ENCODE peak calls at places on chromosomes 4 and X, in four cellular contexts. X is GM12878, Y is H1, J is HepG2. M is an unnamed sample.

GRCh38 chr4:26000274-26000950 is 86.4 kb downstream of the SMIM20 start:
- DNase-seq in X (no peak), Y (no peak), J (no peak), M (peak)

GRCh38 chr4:48664938-48665337 is 115.1 kb downstream of the FRYL start:
- DNase-seq in X (no peak), Y (no peak), J (no peak), M (no peak)

GRCh38 chr4:164212134-164212533 is 541.8 kb upstream of the SMIM31 start:
- DNase-seq in X (no peak), Y (no peak), J (no peak), M (no peak)

GRCh38 chr4:118268780-118269179 is 84.0 kb downstream of the PRSS12 start:
- DNase-seq in X (no peak), Y (no peak), J (no peak), M (no peak)

GRCh38 chr4:59455751-59456150 is 1744.4 kb upstream of the ADGRL3 start:
- DNase-seq in X (no peak), Y (no peak), J (no peak), M (no peak)

GRCh38 chr4:19241845-19242244 is 1009.9 kb upstream of the SLIT2 start:
- DNase-seq in X (no peak), Y (no peak), J (no peak), M (no peak)

GRCh38 chrX:115713465-115713864 is 152.5 kb downstream of the PLS3 start:
- DNase-seq in X (no peak), Y (no peak), J (no peak), M (no peak)

GRCh38 chr4:42296196-42296595 is 101.1 kb upstream of the SHISA3 start:
- DNase-seq in X (no peak), Y (no peak), J (no peak), M (no peak)

GRCh38 chr4:148204171-148204570 is 238.0 kb downstream of the NR3C2 start:
- DNase-seq in X (no peak), Y (no peak), J (no peak), M (no peak)

GRCh38 chr4:54513231-54513630 is 144.5 kb upstream of the KIT start:
- DNase-seq in X (no peak), Y (no peak), J (no peak), M (no peak)

GRCh38 chr4:85142451-85142850 is 176.0 kb upstream of the WDFY3 start:
- DNase-seq in X (no peak), Y (no peak), J (no peak), M (no peak)

GRCh38 chr4:19300213-19300612 is 951.5 kb upstream of the SLIT2 start:
- DNase-seq in X (no peak), Y (no peak), J (no peak), M (no peak)

GRCh38 chrX:31166416-31166815 is 94.6 kb upstream of the FTHL17 start:
- DNase-seq in X (no peak), Y (no peak), J (no peak), M (no peak)

GRCh38 chr4:117085185-117085701 is at the start of gene TRAM1L1:
- DNase-seq in X (no peak), Y (peak), J (peak), M (peak)

GRCh38 chr4:8282742-8283141 is 13.2 kb downstream of the HTRA3 start:
- DNase-seq in X (no peak), Y (no peak), J (no peak), M (no peak)

DNA sequence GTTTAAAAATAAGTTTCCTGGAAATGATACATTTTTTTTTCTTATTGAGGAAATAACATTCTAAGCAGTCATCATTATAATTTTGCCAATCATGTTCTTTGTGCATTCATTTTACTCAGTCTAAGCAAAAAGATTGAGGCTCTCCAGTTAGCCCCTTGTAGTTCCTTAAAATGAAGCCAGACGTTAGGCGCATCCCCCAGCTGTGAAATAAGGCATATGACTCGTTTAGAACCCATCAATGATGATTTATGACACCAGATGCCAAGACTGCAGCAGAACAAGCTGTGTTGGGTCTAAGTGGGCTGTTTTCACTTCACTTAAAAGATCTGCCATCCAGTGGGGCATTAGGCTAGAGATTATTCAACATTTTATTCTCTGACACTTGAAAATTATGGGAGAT is 17.0 kb downstream of the PDGFC start:
- DNase-seq in X (no peak), Y (no peak), J (no peak), M (no peak)
- TF ChIP-seq YY1 in X (no peak), Y (no peak), J (no peak), M (no peak)

GRCh38 chr4:152937280-152937534 is 1.1 kb downstream of the FHDC1 start:
- DNase-seq in X (no peak), Y (no peak), J (no peak), M (no peak)

GRCh38 chr4:152939655-152940054 is 3.5 kb downstream of the FHDC1 start:
- DNase-seq in X (no peak), Y (no peak), J (no peak), M (no peak)

GRCh38 chr4:152936446-152937279 is 540 bp downstream of the FHDC1 start:
- DNase-seq in X (no peak), Y (no peak), J (no peak), M (peak)

GRCh38 chr4:152937535-152938236 is 1.6 kb downstream of the FHDC1 start:
- DNase-seq in X (no peak), Y (no peak), J (no peak), M (no peak)

DNA sequence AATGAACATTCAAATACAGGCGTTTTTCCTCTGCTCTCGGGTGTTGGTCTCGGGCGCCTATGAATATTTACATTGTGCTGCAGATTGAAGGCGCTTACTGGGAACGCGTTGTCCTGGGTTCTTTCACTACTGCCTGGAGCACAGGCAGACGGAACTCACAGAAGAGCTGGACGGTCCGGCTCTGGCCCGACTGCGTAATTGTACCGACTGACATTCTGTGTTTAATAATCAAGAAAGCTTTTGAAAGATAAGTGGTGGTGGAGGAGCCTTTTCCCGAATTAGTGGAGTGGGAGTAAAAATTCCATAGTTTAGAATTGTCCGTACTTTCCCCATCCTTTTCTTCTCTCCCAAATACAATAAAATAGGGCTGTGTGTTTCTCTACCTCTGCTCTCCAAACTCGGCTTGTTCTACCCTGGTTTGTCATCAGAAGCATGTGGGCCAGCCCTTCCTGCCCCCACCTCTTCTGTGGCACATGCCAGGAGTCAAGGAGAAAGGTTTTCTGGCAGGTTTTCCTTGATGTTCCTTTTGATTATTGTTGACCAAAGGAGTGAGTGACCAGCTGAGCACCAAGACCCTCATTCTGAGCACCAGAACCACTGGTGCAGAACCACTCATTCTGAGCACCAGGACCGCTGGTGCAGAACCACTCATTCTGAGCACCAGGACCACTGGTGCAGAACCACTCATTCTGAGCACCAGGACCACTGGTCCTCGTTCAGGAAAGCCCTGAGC is 2.3 kb downstream of the FHDC1 start:
- DNase-seq in X (no peak), Y (no peak), J (no peak), M (no peak)
- H3K9ac ChIP-seq in X (no peak), Y (no peak), J (no peak), M (no peak)

GRCh38 chrX:150476183-150476699 is 92.2 kb upstream of the MTM1 start:
- DNase-seq in X (no peak), Y (no peak), J (no peak), M (no peak)
- TF ChIP-seq SUZ12 in X (no peak), Y (no peak), J (no peak), M (no peak)

DNA sequence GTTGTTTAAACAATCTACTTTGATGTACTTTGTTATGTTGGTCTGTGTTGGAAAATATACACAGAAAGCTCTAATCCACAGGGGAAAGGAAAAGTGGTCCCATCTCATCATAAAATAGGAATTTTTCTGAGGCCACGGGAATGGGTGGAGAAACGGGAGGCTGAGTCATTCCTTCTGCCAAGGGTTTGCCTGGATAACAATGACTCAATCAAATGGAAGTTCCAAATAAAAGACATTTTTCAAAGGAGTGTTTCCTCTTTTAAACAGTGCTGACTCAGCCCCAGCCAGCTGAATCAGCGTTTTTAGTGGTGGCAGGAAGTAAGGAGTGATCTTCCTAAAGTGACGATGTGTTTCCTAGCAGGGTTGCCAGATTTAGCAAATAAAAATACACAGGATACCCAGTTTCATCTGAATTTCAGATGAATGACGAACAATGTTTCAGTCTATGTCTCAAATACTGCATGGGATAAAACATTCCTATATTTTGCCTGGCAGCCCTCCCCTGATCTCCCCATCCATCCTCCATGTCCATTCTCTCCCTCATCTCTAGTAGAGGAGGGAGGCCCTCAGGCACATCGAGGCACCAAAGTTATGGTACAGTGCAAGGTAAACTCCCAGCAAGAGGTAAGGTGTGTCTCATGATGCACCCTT is 345.4 kb upstream of the GATB start:
- DNase-seq in X (no peak), Y (no peak), J (peak), M (no peak)
- TF ChIP-seq YY1 in X (no peak), Y (no peak), J (no peak), M (no peak)

GRCh38 chr4:17623451-17624001 is 9.1 kb downstream of the MED28 start:
- DNase-seq in X (no peak), Y (no peak), J (no peak), M (no peak)

GRCh38 chr4:17616283-17616682 is 1.8 kb downstream of the MED28 start:
- DNase-seq in X (no peak), Y (no peak), J (no peak), M (no peak)

GRCh38 chr4:17614416-17615299 is at the start of gene MED28:
- DNase-seq in X (peak), Y (peak), J (peak), M (peak)

GRCh38 chr4:17618926-17619325 is 4.5 kb downstream of the MED28 start:
- DNase-seq in X (no peak), Y (no peak), J (no peak), M (no peak)

GRCh38 chr4:17619416-17620105 is 5.1 kb downstream of the MED28 start:
- DNase-seq in X (no peak), Y (no peak), J (no peak), M (no peak)
- H3K9ac ChIP-seq in X (no peak), Y (no peak), J (no peak), M (no peak)

DNA sequence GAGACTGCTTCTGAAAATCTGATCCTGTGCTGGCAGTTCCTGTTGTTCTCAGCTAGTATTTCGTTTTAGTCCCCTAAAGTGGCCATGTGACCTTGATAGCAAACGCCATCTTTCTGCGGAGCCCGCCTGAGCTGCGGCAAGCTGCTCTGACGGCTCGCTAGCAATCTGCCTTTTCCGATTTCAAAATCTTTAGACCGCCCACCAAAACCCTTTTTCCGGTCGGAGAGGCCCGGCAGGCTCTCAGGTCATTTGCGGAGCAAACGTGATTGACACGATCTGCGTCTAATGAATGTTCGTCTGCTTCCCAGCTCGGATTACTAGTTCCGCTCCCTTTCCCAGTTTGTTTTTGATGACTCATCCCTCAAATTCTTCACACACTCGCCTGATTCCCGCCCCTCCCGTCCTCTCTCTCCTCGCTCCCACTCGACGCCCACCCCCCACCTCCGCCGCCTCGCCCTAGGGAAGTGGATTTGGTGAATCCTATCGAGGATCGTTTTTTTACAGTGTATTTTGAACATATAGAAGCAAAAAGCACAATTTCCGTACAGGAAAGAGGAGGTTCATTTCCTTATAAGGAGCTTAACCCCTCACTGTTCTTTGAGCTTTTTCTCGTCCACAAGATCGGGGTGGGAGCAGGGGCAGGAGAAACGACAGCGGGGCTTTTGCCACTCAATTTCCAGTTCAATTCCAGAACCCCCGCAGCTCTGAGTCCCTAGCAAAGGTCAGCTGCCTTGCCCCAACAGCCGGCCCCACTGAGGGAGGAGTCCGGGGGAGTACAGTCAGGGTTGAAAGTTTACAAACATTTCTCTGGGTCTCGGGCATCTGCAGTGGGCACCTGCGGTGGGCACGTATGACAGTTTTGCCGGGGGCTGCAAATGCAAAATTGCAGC is 37.5 kb downstream of the NLGN3 start:
- DNase-seq in X (peak), Y (peak), J (peak), M (peak)
- TF ChIP-seq SUZ12 in X (no peak), Y (no peak), J (no peak), M (no peak)

GRCh38 chr4:77453911-77454310 is 151.7 kb upstream of the CXCL13 start:
- DNase-seq in X (no peak), Y (no peak), J (no peak), M (no peak)
- TF ChIP-seq YY1 in X (no peak), Y (no peak), J (no peak), M (no peak)